ENCODE peak calls at places on chromosome 12, in four cellular contexts. Y is CD4-positive, alpha-beta memory T cell; U is stomach; X is endodermal cell. O is an unnamed sample.

GRCh38 chr12:78096909-78097597 is 266.4 kb downstream of the NAV3 start:
- DNase-seq in Y (no peak), U (no peak), X (no peak), O (no peak)

GRCh38 chr12:93146278-93146939 is 217.3 kb upstream of the EEA1 start:
- DNase-seq in Y (no peak), U (no peak), X (no peak), O (no peak)

GRCh38 chr12:68636268-68636667 is 25.6 kb downstream of the RAP1B start:
- DNase-seq in Y (no peak), U (no peak), X (no peak), O (no peak)

GRCh38 chr12:59122784-59123183 is 202.5 kb upstream of the LRIG3 start:
- DNase-seq in Y (no peak), U (no peak), X (no peak), O (no peak)

GRCh38 chr12:11621797-11622423 is 27.6 kb upstream of the ETV6 start:
- DNase-seq in Y (peak), U (no peak), X (peak), O (no peak)

GRCh38 chr12:97837401-97837800 is 374.8 kb downstream of the RMST start:
- DNase-seq in Y (no peak), U (no peak), X (no peak), O (peak)

GRCh38 chr12:129902371-129903091 is 1.3 kb downstream of the TMEM132D start:
- DNase-seq in Y (no peak), U (no peak), X (peak), O (no peak)

GRCh38 chr12:23781118-23781517 is 168.4 kb downstream of the SOX5 start:
- DNase-seq in Y (no peak), U (no peak), X (no peak), O (no peak)

GRCh38 chr12:56336361-56337167 is 2.1 kb upstream of the IL23A start:
- DNase-seq in Y (no peak), U (no peak), X (no peak), O (no peak)

GRCh38 chr12:26941251-26941650 is 3.0 kb downstream of the FGFR1OP2 start:
- DNase-seq in Y (no peak), U (no peak), X (no peak), O (no peak)

GRCh38 chr12:109735825-109736551 is 22.4 kb downstream of the FAM222A start:
- DNase-seq in Y (no peak), U (peak), X (peak), O (no peak)

GRCh38 chr12:125773033-125773432 is 707.8 kb downstream of the AACS start:
- DNase-seq in Y (no peak), U (no peak), X (peak), O (no peak)

GRCh38 chr12:108798551-108799221 is 58.7 kb downstream of the SSH1 start:
- DNase-seq in Y (no peak), U (no peak), X (no peak), O (no peak)

GRCh38 chr12:52210925-52211650 is 19.3 kb upstream of the KRT80 start:
- DNase-seq in Y (no peak), U (no peak), X (no peak), O (no peak)

GRCh38 chr12:85557850-85558249 is 277.8 kb downstream of the ALX1 start:
- DNase-seq in Y (no peak), U (no peak), X (no peak), O (no peak)

GRCh38 chr12:121579190-121579791 is 1.5 kb downstream of the KDM2B start:
- DNase-seq in Y (peak), U (peak), X (peak), O (peak)

GRCh38 chr12:115860619-115861018 is 416.9 kb downstream of the MED13L start:
- DNase-seq in Y (no peak), U (no peak), X (no peak), O (no peak)

GRCh38 chr12:105948331-105948730 is 190.4 kb downstream of the NUAK1 start:
- DNase-seq in Y (no peak), U (no peak), X (no peak), O (no peak)

GRCh38 chr12:54405573-54405972 is 13.5 kb downstream of the ITGA5 start:
- DNase-seq in Y (no peak), U (no peak), X (no peak), O (no peak)

GRCh38 chr12:31749024-31749704 is 20.3 kb upstream of the AMN1 start:
- DNase-seq in Y (peak), U (peak), X (peak), O (peak)

GRCh38 chr12:11499802-11500201 is 104.4 kb upstream of the PRB2 start:
- DNase-seq in Y (no peak), U (no peak), X (no peak), O (no peak)

GRCh38 chr12:46209914-46210834 is 58.7 kb downstream of the SLC38A1 start:
- DNase-seq in Y (peak), U (peak), X (peak), O (peak)

GRCh38 chr12:1719139-1719538 is 28.3 kb downstream of the ADIPOR2 start:
- DNase-seq in Y (no peak), U (no peak), X (no peak), O (no peak)

GRCh38 chr12:28517101-28517500 is 326.8 kb downstream of the CCDC91 start:
- DNase-seq in Y (no peak), U (no peak), X (no peak), O (no peak)

GRCh38 chr12:120962487-120963054 is 15.8 kb upstream of the HNF1A start:
- DNase-seq in Y (no peak), U (no peak), X (no peak), O (no peak)

GRCh38 chr12:112590281-112590680 is 171.5 kb downstream of the PTPN11 start:
- DNase-seq in Y (no peak), U (no peak), X (peak), O (no peak)

GRCh38 chr12:40632171-40632570 is 60.1 kb upstream of the CNTN1 start:
- DNase-seq in Y (no peak), U (no peak), X (no peak), O (no peak)

GRCh38 chr12:65891987-65892481 is 67.8 kb downstream of the HMGA2 start:
- DNase-seq in Y (no peak), U (peak), X (peak), O (peak)

GRCh38 chr12:12467222-12467621 is 95.4 kb downstream of the DUSP16 start:
- DNase-seq in Y (no peak), U (no peak), X (no peak), O (no peak)

GRCh38 chr12:102939059-102939458 is 18.4 kb upstream of the ASCL1 start:
- DNase-seq in Y (no peak), U (no peak), X (no peak), O (no peak)

GRCh38 chr12:68119724-68120211 is 39.8 kb downstream of the IFNG start:
- DNase-seq in Y (peak), U (no peak), X (no peak), O (no peak)

GRCh38 chr12:113929312-113929989 is 36.7 kb downstream of the RBM19 start:
- DNase-seq in Y (no peak), U (no peak), X (no peak), O (no peak)

GRCh38 chr12:42482086-42482819 is 107.3 kb downstream of the PRICKLE1 start:
- DNase-seq in Y (peak), U (peak), X (peak), O (peak)

GRCh38 chr12:13362260-13362841 is 165.8 kb downstream of the EMP1 start:
- DNase-seq in Y (peak), U (peak), X (peak), O (peak)

GRCh38 chr12:80593766-80594165 is 113.7 kb upstream of the MYF6 start:
- DNase-seq in Y (no peak), U (no peak), X (no peak), O (no peak)

GRCh38 chr12:46831335-46832083 is 5.7 kb upstream of the SLC38A4 start:
- DNase-seq in Y (no peak), U (peak), X (peak), O (no peak)

GRCh38 chr12:70971395-70971794 is 50.9 kb upstream of the PTPRR start:
- DNase-seq in Y (no peak), U (no peak), X (no peak), O (no peak)

GRCh38 chr12:6780573-6780972 is 8.3 kb downstream of the LAG3 start:
- DNase-seq in Y (no peak), U (no peak), X (peak), O (no peak)

GRCh38 chr12:6783828-6784227 is 5.5 kb upstream of the CD4 start:
- DNase-seq in Y (no peak), U (no peak), X (peak), O (no peak)

GRCh38 chr12:6784292-6784691 is 5.0 kb upstream of the CD4 start:
- DNase-seq in Y (no peak), U (no peak), X (peak), O (no peak)

GRCh38 chr12:6782119-6782518 is 7.2 kb upstream of the CD4 start:
- DNase-seq in Y (no peak), U (no peak), X (no peak), O (no peak)

DNA sequence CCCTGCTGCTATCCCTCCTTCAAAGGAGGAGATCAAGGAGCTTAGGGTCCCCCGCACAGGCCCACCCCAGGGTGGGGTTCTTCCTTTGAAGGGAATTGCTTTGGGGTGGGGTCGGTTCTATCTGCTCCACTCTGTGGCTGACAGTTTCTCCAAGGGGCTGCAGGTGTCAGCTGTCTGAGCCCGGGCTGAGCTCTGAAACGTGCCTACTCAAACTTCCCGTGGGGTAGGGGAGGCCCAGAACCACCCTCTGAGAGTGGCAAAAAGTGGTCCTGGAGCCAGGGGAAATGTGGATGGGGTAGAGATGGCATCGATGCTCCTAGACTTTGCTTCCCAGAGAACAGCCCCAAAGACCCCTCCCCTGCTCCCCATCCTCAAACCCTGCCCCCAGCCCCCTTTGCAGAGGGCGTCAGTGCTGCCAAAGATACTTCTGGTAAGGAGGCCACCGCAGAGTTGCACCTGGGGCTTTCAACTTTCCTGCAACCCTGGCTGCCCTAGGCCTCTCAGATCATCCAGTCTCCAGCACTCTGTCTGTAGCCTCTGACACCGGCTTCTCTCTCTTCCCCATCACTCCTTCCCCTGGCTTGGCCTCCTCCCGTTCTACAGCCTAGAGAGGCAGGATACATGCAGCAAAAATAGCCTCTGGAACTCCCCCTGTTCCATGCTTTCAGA is 6.3 kb upstream of the CD4 start:
- DNase-seq in Y (no peak), U (no peak), X (peak), O (no peak)
- H3K4me3 ChIP-seq in Y (no peak), U (no peak), X (no peak), O (no peak)

DNA sequence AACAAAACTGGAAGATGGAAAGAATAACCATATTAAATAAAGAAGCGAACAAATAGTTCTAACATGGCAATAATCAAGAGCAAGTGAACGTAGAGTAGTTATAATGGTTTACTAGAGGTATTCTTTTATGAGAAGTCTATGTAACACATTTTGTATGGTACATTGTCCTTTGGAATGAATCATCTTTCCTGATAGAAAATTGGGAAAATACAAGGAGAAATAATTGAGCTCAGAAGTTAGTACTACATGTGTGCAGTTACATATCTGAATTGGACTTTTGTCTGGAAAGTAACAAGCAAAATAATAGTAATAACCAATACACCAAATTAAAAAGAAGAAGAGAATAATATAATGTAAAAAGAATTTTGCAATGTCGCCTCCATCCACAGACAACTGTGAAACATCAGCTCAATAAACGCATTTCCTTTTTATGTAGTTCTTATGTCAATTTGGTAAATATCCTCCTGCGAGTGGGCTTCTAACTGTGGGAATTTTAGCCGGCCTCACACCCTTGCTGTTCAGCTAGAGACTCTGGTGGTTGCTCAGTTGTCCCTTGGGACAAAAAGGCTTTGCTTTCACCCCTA is 943 bp upstream of the TUBA1A start:
- DNase-seq in Y (no peak), U (no peak), X (no peak), O (no peak)
- H3K27ac ChIP-seq in Y (peak), U (peak), X (peak), O (no peak)

GRCh38 chr12:57401165-57401564 is 29.7 kb downstream of the R3HDM2 start:
- DNase-seq in Y (no peak), U (no peak), X (no peak), O (no peak)

GRCh38 chr12:57395121-57395520 is 35.7 kb downstream of the R3HDM2 start:
- DNase-seq in Y (no peak), U (no peak), X (no peak), O (no peak)

DNA sequence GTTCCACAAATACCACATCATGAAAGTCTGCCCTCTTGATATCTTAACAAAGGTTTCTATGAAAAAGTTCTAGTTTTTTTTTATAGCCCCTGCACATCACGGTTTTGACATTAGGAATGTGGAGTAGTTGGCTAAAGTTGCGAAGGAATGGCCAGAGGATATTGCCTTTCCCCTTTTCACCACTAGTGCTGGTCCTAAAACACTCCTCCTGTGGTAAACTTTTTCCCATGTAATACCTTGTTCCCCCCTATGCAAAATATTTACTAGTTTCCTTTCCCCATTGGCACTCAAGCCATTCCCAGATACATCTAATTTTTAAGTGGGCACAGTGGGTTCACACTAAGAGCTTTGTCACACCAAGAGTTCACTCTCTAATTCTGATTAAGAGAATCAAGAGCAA is 33.4 kb downstream of the R3HDM2 start:
- DNase-seq in Y (no peak), U (no peak), X (no peak), O (no peak)
- H3K4me3 ChIP-seq in Y (no peak), U (no peak), X (no peak), O (no peak)

GRCh38 chr12:132828706-132829534 is at the start of gene GOLGA3:
- DNase-seq in Y (peak), U (peak), X (peak), O (peak)
- H3K27ac ChIP-seq in Y (peak), U (peak), X (peak), O (peak)

GRCh38 chr12:43556057-43556456 is 4.1 kb upstream of the ADAMTS20 start:
- DNase-seq in Y (no peak), U (no peak), X (no peak), O (no peak)

GRCh38 chr12:43551971-43552559 is at the start of gene ADAMTS20:
- DNase-seq in Y (no peak), U (no peak), X (peak), O (no peak)

GRCh38 chr12:43550831-43551270 is 1.2 kb downstream of the ADAMTS20 start:
- DNase-seq in Y (no peak), U (no peak), X (peak), O (no peak)

DNA sequence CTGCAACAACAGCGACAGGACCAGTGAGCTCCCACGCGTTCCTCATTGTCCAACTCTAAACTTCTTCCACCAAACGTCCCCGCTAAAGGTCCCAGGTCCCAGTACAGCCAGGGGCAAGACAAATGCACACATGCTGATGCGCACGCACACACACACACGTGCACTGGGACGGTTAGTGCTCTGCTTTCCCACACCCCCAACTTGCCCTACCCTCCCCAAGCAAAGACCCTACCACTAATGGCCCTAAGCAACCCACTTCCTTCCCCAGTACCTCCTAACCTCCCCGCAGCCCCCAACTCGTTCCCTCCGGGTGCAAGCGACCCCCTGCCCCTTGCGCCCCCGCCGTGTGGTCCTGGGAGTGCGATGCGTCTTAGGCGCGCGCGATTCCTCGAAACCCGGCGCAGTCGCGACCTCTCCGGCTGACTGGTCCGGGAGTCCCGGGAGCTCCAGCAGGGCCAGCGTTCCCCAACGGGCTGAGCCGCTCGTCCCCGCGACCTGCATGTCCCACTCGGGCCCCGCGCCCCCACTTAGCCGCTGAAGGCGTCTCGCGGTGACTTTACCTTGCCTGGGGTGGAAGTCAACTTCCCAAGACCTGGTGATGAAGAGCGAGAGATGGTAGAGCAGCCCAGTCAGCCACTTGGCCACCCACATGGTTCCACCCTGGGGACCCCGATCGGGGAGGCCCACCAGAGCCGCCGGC is 582 bp downstream of the ADAMTS20 start:
- DNase-seq in Y (no peak), U (no peak), X (peak), O (no peak)
- H3K4me3 ChIP-seq in Y (no peak), U (no peak), X (peak), O (no peak)

GRCh38 chr12:118038122-118038521 is 21.6 kb downstream of the RFC5 start:
- DNase-seq in Y (no peak), U (no peak), X (peak), O (no peak)
- H3K27ac ChIP-seq in Y (no peak), U (no peak), X (no peak), O (no peak)

O was measured in lung.